ENCODE peak calls at places on chromosomes 12 and 14, in five cellular contexts. F is CD8-positive, alpha-beta memory T cell; T is heart right ventricle; J is Peyer's patch; K is testis. S is an unnamed sample. For H3K27me3, the result is how much of the 10 kb centered on the place peaks cover.

GRCh38 chr14:23183479-23183878 is at the start of gene SLC7A8:
- DNase-seq in T (peak), K (peak), J (peak), F (no peak), S (peak)

GRCh38 chr12:96121271-96121711 is 72.9 kb upstream of the ELK3 start:
- DNase-seq in F (no peak), K (no peak), T (no peak), J (no peak), S (peak)

GRCh38 chr14:39085933-39086332 is 17.1 kb downstream of the SEC23A start:
- DNase-seq in K (no peak), T (no peak), J (no peak), F (no peak), S (no peak)

GRCh38 chr12:98574110-98574509 is 19.4 kb upstream of the SLC25A3 start:
- DNase-seq in F (no peak), J (peak), K (no peak), T (no peak), S (no peak)

GRCh38 chr12:3888654-3889053 is 15.5 kb upstream of the PARP11 start:
- DNase-seq in T (no peak), J (no peak), K (no peak), F (no peak), S (no peak)

GRCh38 chr12:45660330-45660729 is 69.2 kb upstream of the ARID2 start:
- DNase-seq in F (no peak), J (no peak), K (no peak), T (no peak), S (peak)

GRCh38 chr12:1436015-1436414 is 158.4 kb downstream of the FBXL14 start:
- DNase-seq in T (peak), J (no peak), K (no peak), F (no peak), S (no peak)

GRCh38 chr14:63564318-63564717 is 21.1 kb upstream of the PPP2R5E start:
- DNase-seq in T (no peak), K (no peak), F (no peak), J (no peak), S (no peak)

GRCh38 chr12:58450868-58451482 is 469.3 kb downstream of the LRIG3 start:
- DNase-seq in T (no peak), F (no peak), J (no peak), K (peak), S (no peak)

GRCh38 chr14:22837750-22838538 is 1.6 kb downstream of the MMP14 start:
- DNase-seq in J (peak), F (no peak), K (peak), T (peak), S (no peak)

GRCh38 chr12:53046655-53047220 is 3.1 kb upstream of the TNS2 start:
- DNase-seq in T (peak), K (peak), J (no peak), F (no peak), S (peak)

GRCh38 chr12:42603246-42603645 is 13.7 kb upstream of the PRICKLE1 start:
- DNase-seq in K (no peak), T (no peak), F (no peak), J (no peak), S (no peak)

GRCh38 chr12:46553266-46553665 is 180.7 kb upstream of the SLC38A2 start:
- DNase-seq in T (no peak), K (no peak), F (no peak), J (no peak), S (no peak)

GRCh38 chr14:104714066-104714465 is 10.0 kb upstream of the ADSS1 start:
- DNase-seq in F (no peak), J (no peak), T (no peak), K (no peak), S (no peak)

GRCh38 chr12:49010092-49010668 is 8.4 kb downstream of the PRKAG1 start:
- DNase-seq in J (no peak), T (no peak), K (no peak), F (no peak), S (peak)

GRCh38 chr12:6250343-6250742 is 50.1 kb downstream of the CD9 start:
- DNase-seq in J (peak), F (no peak), K (no peak), T (no peak), S (peak)

GRCh38 chr12:53097564-53098353 is at the start of gene IGFBP6:
- DNase-seq in K (peak), T (peak), J (peak), F (peak), S (peak)

GRCh38 chr12:25130741-25131188 is 64.2 kb downstream of the DNAI7 start:
- DNase-seq in K (no peak), J (no peak), F (no peak), T (no peak), S (peak)

GRCh38 chr14:80946187-80946586 is 4.6 kb upstream of the CEP128 start:
- DNase-seq in J (no peak), T (no peak), F (no peak), K (no peak), S (no peak)

GRCh38 chr12:9049520-9050133 is 60.3 kb downstream of the KLRG1 start:
- DNase-seq in F (no peak), K (no peak), T (no peak), J (no peak), S (peak)

GRCh38 chr12:40802656-40803055 is 110.4 kb downstream of the CNTN1 start:
- DNase-seq in F (no peak), T (no peak), J (no peak), K (no peak), S (no peak)

GRCh38 chr14:73251516-73252215 is 14.4 kb downstream of the PAPLN start:
- DNase-seq in K (no peak), F (no peak), J (peak), T (no peak), S (no peak)

GRCh38 chr14:67487937-67488893 is at the start of gene TMEM229B:
- DNase-seq in J (peak), T (peak), F (peak), K (no peak), S (no peak)

GRCh38 chr14:23057757-23058653 is 685 bp upstream of the CDH24 start:
- DNase-seq in J (peak), F (peak), T (peak), K (peak), S (peak)

GRCh38 chr12:124302241-124302806 is 7.4 kb downstream of the RFLNA start:
- DNase-seq in J (no peak), K (no peak), T (no peak), F (no peak), S (no peak)

GRCh38 chr12:124298685-124299410 is 4.0 kb downstream of the RFLNA start:
- DNase-seq in T (no peak), F (no peak), J (no peak), K (no peak), S (no peak)

GRCh38 chr12:124299628-124300388 is 4.9 kb downstream of the RFLNA start:
- DNase-seq in J (no peak), K (no peak), T (no peak), F (no peak), S (no peak)

GRCh38 chr12:124302807-124303578 is 8.1 kb downstream of the RFLNA start:
- DNase-seq in F (no peak), K (no peak), J (peak), T (no peak), S (no peak)

DNA sequence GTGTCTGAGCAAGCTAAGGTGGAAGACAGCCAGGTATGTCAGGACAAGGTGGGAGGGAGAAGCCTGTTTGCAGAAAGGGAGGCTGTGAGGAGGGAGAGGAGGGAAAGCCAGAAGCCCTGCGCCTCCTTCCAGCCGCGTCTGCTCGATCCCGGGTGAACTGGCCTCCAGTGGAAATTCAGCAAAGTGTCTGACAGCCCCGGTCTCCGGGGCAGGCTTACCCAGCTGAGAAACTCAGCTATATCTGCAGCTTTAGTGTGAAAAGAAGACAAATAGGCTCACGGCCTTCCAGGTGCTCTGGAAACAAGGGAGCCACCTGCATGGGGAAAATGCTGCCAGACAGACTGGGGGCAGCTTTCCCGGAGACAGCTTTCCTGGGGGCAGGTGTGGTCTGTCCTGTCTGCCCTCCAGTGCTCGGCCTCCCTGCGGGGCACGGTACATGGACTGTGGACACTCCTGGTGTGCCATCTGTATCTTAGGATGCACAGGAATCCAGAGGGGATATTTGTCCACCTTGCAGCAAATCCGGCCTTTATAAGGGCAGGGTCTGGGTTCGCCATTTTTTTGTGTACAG is 6.3 kb downstream of the RFLNA start:
- DNase-seq in K (no peak), F (no peak), T (no peak), J (no peak), S (no peak)
- H3K27me3 ChIP-seq in K (under half), F (under half), T (under half), J (under half), S (under half)

GRCh38 chr14:101732128-101732527 is 29.4 kb upstream of the PPP2R5C start:
- DNase-seq in K (no peak), J (no peak), F (no peak), T (no peak), S (no peak)
- H3K27ac ChIP-seq in K (no peak), J (peak), F (peak), T (no peak), S (no peak)

DNA sequence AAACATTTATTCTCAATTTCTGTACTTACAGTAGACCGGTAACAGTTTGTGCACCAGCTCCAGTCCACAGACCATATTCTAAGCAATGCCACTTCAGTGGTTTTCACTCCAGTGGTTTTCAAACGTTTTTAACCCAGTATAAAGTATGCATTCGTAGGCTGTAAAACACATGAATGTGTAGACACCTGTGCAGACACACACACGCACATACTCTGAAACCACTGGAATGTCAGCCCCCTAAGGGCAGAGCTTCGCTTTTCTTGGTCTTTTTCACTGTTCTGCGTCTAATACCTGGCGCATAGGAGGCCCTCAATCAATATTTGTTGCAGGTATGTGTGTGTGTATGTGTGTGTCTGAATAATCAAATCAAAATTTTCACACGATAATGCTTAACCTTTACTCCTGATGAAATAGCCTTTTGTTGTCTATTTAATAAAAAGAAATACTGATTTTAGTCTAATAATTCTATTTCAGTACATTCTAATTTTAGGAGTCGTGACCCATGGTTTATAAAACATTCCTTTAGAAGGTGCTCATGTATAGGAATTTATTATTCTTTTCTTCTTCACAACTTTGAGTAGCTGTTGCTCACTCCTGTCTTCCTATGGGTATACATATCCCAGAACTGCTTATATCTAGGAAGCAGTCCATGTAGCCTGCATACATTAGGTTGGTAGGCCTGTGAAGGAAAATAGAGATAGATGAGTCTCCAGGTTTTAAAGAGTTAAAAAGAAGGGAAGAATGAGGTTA is 73.6 kb upstream of the REP15 start:
- DNase-seq in T (no peak), F (no peak), J (no peak), K (no peak), S (no peak)
- H3K27me3 ChIP-seq in T (under half), F (under half), J (under half), K (under half), S (under half)

GRCh38 chr14:74945261-74945851 is 10.0 kb downstream of the PGF start:
- DNase-seq in F (no peak), K (peak), T (no peak), J (no peak), S (peak)
- H3K27ac ChIP-seq in F (no peak), K (no peak), T (no peak), J (no peak), S (no peak)